ENCODE peak calls at places on chromosomes 5 and 9, in ten cellular contexts. T is ureter; G is activated naive CD4-positive, alpha-beta T cell; S is stimulated activated naive CD4-positive, alpha-beta T cell; R is IMR-90; M is skeletal muscle cell; Z is SHP77; U is GM03348; D is aorta; B is Calu3. V is an unnamed sample.

GRCh38 chr9:111529787-111530186 is 4.8 kb downstream of the ZNF483 start:
- DNase-seq in T (no peak), G (no peak), S (no peak), R (no peak), M (no peak), Z (no peak), U (no peak), D (no peak), B (no peak), V (no peak)

GRCh38 chr9:108043585-108043984 is 554.0 kb upstream of the KLF4 start:
- DNase-seq in T (no peak), G (no peak), S (no peak), R (no peak), M (no peak), Z (no peak), U (no peak), D (no peak), B (no peak), V (no peak)

GRCh38 chr5:117065161-117065560 is 490.5 kb upstream of the SEMA6A start:
- DNase-seq in T (no peak), G (no peak), S (no peak), R (no peak), M (no peak), Z (no peak), U (no peak), D (no peak), B (no peak), V (no peak)

GRCh38 chr5:108911055-108911454 is 163.4 kb downstream of the FER start:
- DNase-seq in T (no peak), G (no peak), S (no peak), R (no peak), M (no peak), Z (no peak), U (no peak), D (no peak), B (no peak), V (no peak)

GRCh38 chr5:178546675-178547033 is 43.5 kb downstream of the COL23A1 start:
- DNase-seq in T (no peak), G (no peak), S (no peak), R (no peak), M (no peak), Z (no peak), U (no peak), D (peak), B (no peak), V (no peak)

GRCh38 chr5:137142371-137143243 is 356.5 kb downstream of the SPOCK1 start:
- DNase-seq in T (no peak), G (no peak), S (no peak), R (peak), M (peak), Z (no peak), U (peak), D (peak), B (peak), V (peak)

GRCh38 chr9:115643948-115644727 is 509.5 kb upstream of the PAPPA start:
- DNase-seq in T (no peak), G (no peak), S (no peak), R (no peak), M (no peak), Z (no peak), U (no peak), D (no peak), B (no peak), V (no peak)

GRCh38 chr5:110916373-110917049 is 155.0 kb upstream of the TSLP start:
- DNase-seq in T (no peak), G (no peak), S (no peak), R (peak), M (peak), Z (no peak), U (peak), D (no peak), B (peak), V (peak)

GRCh38 chr9:29556317-29556716 is 1983.0 kb upstream of the C9orf72 start:
- DNase-seq in T (no peak), G (no peak), S (no peak), R (no peak), M (peak), Z (no peak), U (peak), D (no peak), B (no peak), V (no peak)

GRCh38 chr5:147939431-147940114 is 33.2 kb upstream of the C5orf46 start:
- DNase-seq in T (no peak), G (no peak), S (no peak), R (no peak), M (no peak), Z (no peak), U (no peak), D (no peak), B (no peak), V (no peak)

GRCh38 chr5:149998281-149998680 is 2.2 kb downstream of the TIGD6 start:
- DNase-seq in T (no peak), G (no peak), S (no peak), R (no peak), M (no peak), Z (no peak), U (no peak), D (no peak), B (no peak), V (no peak)

GRCh38 chr5:150410524-150411244 is 2.0 kb downstream of the CD74 start:
- DNase-seq in T (peak), G (no peak), S (peak), R (peak), M (no peak), Z (peak), U (peak), D (no peak), B (peak), V (peak)

GRCh38 chr5:132761321-132762240 is 14.4 kb downstream of the CCNI2 start:
- DNase-seq in T (peak), G (no peak), S (no peak), R (no peak), M (no peak), Z (no peak), U (no peak), D (no peak), B (no peak), V (no peak)

GRCh38 chr5:74596930-74597329 is 43.6 kb downstream of the ENC1 start:
- DNase-seq in T (no peak), G (no peak), S (no peak), R (no peak), M (no peak), Z (no peak), U (no peak), D (no peak), B (no peak), V (no peak)

GRCh38 chr9:77927265-77927664 is 104.3 kb downstream of the GNAQ start:
- DNase-seq in T (no peak), G (no peak), S (no peak), R (peak), M (no peak), Z (no peak), U (peak), D (no peak), B (no peak), V (peak)

GRCh38 chr9:20603524-20604268 is 18.6 kb downstream of the MLLT3 start:
- DNase-seq in T (no peak), G (no peak), S (no peak), R (no peak), M (no peak), Z (no peak), U (no peak), D (no peak), B (no peak), V (peak)

GRCh38 chr5:109689740-109690455 is at the start of gene MAN2A1:
- DNase-seq in T (peak), G (peak), S (peak), R (peak), M (no peak), Z (peak), U (peak), D (peak), B (peak), V (peak)

GRCh38 chr9:134335095-134335489 is 8.8 kb downstream of the RXRA start:
- DNase-seq in T (no peak), G (no peak), S (no peak), R (peak), M (no peak), Z (no peak), U (no peak), D (no peak), B (no peak), V (no peak)

GRCh38 chr5:57626703-57627102 is 144.1 kb upstream of the ACTBL2 start:
- DNase-seq in T (no peak), G (no peak), S (no peak), R (no peak), M (no peak), Z (no peak), U (no peak), D (no peak), B (no peak), V (peak)

GRCh38 chr5:66554884-66555283 is 41.3 kb upstream of the MAST4 start:
- DNase-seq in T (no peak), G (no peak), S (no peak), R (no peak), M (no peak), Z (no peak), U (no peak), D (no peak), B (no peak), V (no peak)

GRCh38 chr9:34986541-34987047 is 3.0 kb upstream of the DNAJB5 start:
- DNase-seq in T (no peak), G (no peak), S (peak), R (no peak), M (no peak), Z (no peak), U (no peak), D (peak), B (no peak), V (no peak)

GRCh38 chr9:5798581-5798980 is 34.3 kb downstream of the ERMP1 start:
- DNase-seq in T (no peak), G (no peak), S (no peak), R (no peak), M (no peak), Z (no peak), U (no peak), D (no peak), B (no peak), V (no peak)

GRCh38 chr5:54518146-54519082 is 855 bp downstream of the SNX18 start:
- DNase-seq in T (no peak), G (peak), S (peak), R (peak), M (no peak), Z (no peak), U (peak), D (peak), B (peak), V (peak)

GRCh38 chr9:35839926-35840325 is 10.9 kb downstream of the TMEM8B start:
- DNase-seq in T (no peak), G (no peak), S (no peak), R (no peak), M (no peak), Z (no peak), U (no peak), D (no peak), B (no peak), V (no peak)

GRCh38 chr5:41334758-41335157 is 121.4 kb upstream of the C6 start:
- DNase-seq in T (no peak), G (no peak), S (no peak), R (peak), M (no peak), Z (no peak), U (peak), D (no peak), B (no peak), V (no peak)

GRCh38 chr5:118956727-118957126 is 31.6 kb downstream of the DTWD2 start:
- DNase-seq in T (no peak), G (no peak), S (no peak), R (peak), M (no peak), Z (no peak), U (peak), D (no peak), B (no peak), V (peak)

GRCh38 chr9:110370316-110370715 is 32.7 kb upstream of the TXNDC8 start:
- DNase-seq in T (no peak), G (no peak), S (no peak), R (peak), M (peak), Z (peak), U (peak), D (no peak), B (no peak), V (no peak)

GRCh38 chr5:147544556-147544955 is 34.7 kb upstream of the DPYSL3 start:
- DNase-seq in T (no peak), G (no peak), S (no peak), R (no peak), M (no peak), Z (no peak), U (no peak), D (no peak), B (no peak), V (no peak)

GRCh38 chr9:86469476-86470087 is 115.4 kb upstream of the TUT7 start:
- DNase-seq in T (no peak), G (no peak), S (no peak), R (no peak), M (no peak), Z (no peak), U (no peak), D (no peak), B (peak), V (no peak)

GRCh38 chr9:104879555-104880318 is 48.2 kb downstream of the ABCA1 start:
- DNase-seq in T (no peak), G (no peak), S (no peak), R (peak), M (no peak), Z (no peak), U (peak), D (no peak), B (no peak), V (peak)

GRCh38 chr5:147055850-147056523 is 177.4 kb upstream of the PPP2R2B start:
- DNase-seq in T (no peak), G (no peak), S (no peak), R (no peak), M (no peak), Z (peak), U (no peak), D (no peak), B (no peak), V (no peak)

GRCh38 chr5:136330353-136330913 is 34.9 kb downstream of the TRPC7 start:
- DNase-seq in T (no peak), G (no peak), S (no peak), R (no peak), M (no peak), Z (no peak), U (no peak), D (no peak), B (no peak), V (no peak)

GRCh38 chr9:70563437-70564204 is 149.2 kb upstream of the KLF9 start:
- DNase-seq in T (no peak), G (peak), S (peak), R (peak), M (peak), Z (no peak), U (peak), D (no peak), B (no peak), V (peak)

GRCh38 chr9:133691191-133691590 is 47.0 kb downstream of the SARDH start:
- DNase-seq in T (no peak), G (no peak), S (no peak), R (no peak), M (no peak), Z (no peak), U (no peak), D (peak), B (no peak), V (no peak)

GRCh38 chr5:112254303-112254702 is 164.8 kb downstream of the EPB41L4A start:
- DNase-seq in T (no peak), G (no peak), S (no peak), R (no peak), M (no peak), Z (no peak), U (no peak), D (no peak), B (no peak), V (peak)

GRCh38 chr9:36855443-36856315 is 178.4 kb downstream of the PAX5 start:
- DNase-seq in T (no peak), G (no peak), S (no peak), R (no peak), M (no peak), Z (no peak), U (peak), D (no peak), B (peak), V (no peak)

GRCh38 chr9:114745108-114745848 is 60.6 kb downstream of the TNFSF15 start:
- DNase-seq in T (no peak), G (no peak), S (no peak), R (no peak), M (no peak), Z (no peak), U (peak), D (no peak), B (no peak), V (peak)

GRCh38 chr9:1647776-1648175 is 367.4 kb upstream of the SMARCA2 start:
- DNase-seq in T (no peak), G (no peak), S (no peak), R (no peak), M (no peak), Z (no peak), U (peak), D (no peak), B (no peak), V (no peak)